ENCODE peak calls at places on chromosomes 2 and 18, in ten cellular contexts. F is OCI-LY7, V is stromal cell of bone marrow, D is GM23248, C is IMR-90, M is A172, U is iPS-NIHi11, I is body of pancreas, L is neuronal stem cell, G is right cardiac atrium. A is an unnamed sample.

GRCh38 chr2:236319036-236319435 is 54.8 kb upstream of the ASB18 start:
- DNase-seq in I (no peak), D (no peak), C (no peak), V (no peak), M (no peak), L (no peak), U (no peak), F (peak), G (no peak), A (no peak)

GRCh38 chr2:66596229-66596628 is 161.3 kb downstream of the MEIS1 start:
- DNase-seq in L (no peak), C (peak), M (no peak), I (no peak), V (peak), F (no peak), D (peak), G (no peak), U (peak), A (peak)

GRCh38 chr18:12606592-12607315 is 51.2 kb downstream of the SPIRE1 start:
- DNase-seq in U (no peak), C (peak), M (peak), D (peak), L (no peak), G (no peak), V (peak), I (no peak), F (no peak), A (no peak)

GRCh38 chr2:209578394-209579006 is 154.7 kb downstream of the MAP2 start:
- DNase-seq in U (no peak), D (no peak), L (no peak), G (no peak), V (no peak), F (no peak), M (no peak), I (no peak), C (no peak), A (peak)

GRCh38 chr2:179686718-179687342 is 174.6 kb downstream of the ZNF385B start:
- DNase-seq in I (no peak), C (peak), D (peak), L (no peak), U (no peak), M (no peak), V (peak), G (no peak), F (no peak), A (no peak)

GRCh38 chr18:67151366-67151765 is 365.2 kb downstream of the DSEL start:
- DNase-seq in D (no peak), V (no peak), F (no peak), L (no peak), M (no peak), I (no peak), C (no peak), U (peak), G (no peak), A (peak)

GRCh38 chr18:10050956-10051355 is 137.1 kb downstream of the VAPA start:
- DNase-seq in C (peak), G (no peak), L (no peak), D (no peak), F (no peak), U (no peak), V (no peak), M (no peak), I (no peak), A (no peak)

GRCh38 chr2:100427627-100428258 is 10.3 kb upstream of the CHST10 start:
- DNase-seq in I (peak), L (no peak), D (peak), C (peak), M (peak), V (no peak), U (peak), F (peak), G (peak), A (peak)

GRCh38 chr2:113850687-113851086 is 39.2 kb upstream of the ACTR3 start:
- DNase-seq in M (no peak), I (no peak), D (no peak), G (no peak), F (no peak), L (no peak), C (no peak), V (no peak), U (no peak), A (no peak)

A was measured in GM23338.